ENCODE peak calls at places on chromosome 20, in seven cellular contexts. R, K, C, I, Y, F and T are unnamed samples. For H3K9me3, the result is how much of the 10 kb centered on the place peaks cover.

GRCh38 chr20:33443006-33443511 is 504 bp downstream of the SNTA1 start:
- DNase-seq in R (peak), K (no peak), C (no peak), I (no peak), Y (no peak), F (no peak), T (no peak)

GRCh38 chr20:63103402-63104311 is 96.9 kb upstream of the BHLHE23 start:
- DNase-seq in R (no peak), K (no peak), C (no peak), I (peak), Y (peak), F (no peak), T (no peak)

GRCh38 chr20:16283978-16284377 is 289.3 kb downstream of the KIF16B start:
- DNase-seq in R (no peak), K (no peak), C (no peak), I (no peak), Y (no peak), F (no peak), T (no peak)

GRCh38 chr20:43955244-43956191 is 40.9 kb downstream of the TOX2 start:
- DNase-seq in R (peak), K (peak), C (peak), I (no peak), Y (no peak), F (no peak), T (peak)

GRCh38 chr20:16865406-16865805 is 117.2 kb downstream of the OTOR start:
- DNase-seq in R (no peak), K (no peak), C (no peak), I (no peak), Y (no peak), F (no peak), T (no peak)

GRCh38 chr20:53797085-53797484 is 203.4 kb upstream of the ZNF217 start:
- DNase-seq in R (no peak), K (no peak), C (no peak), I (no peak), Y (no peak), F (no peak), T (no peak)

GRCh38 chr20:137668-138131 is 4.7 kb upstream of the DEFB126 start:
- DNase-seq in R (no peak), K (no peak), C (no peak), I (no peak), Y (no peak), F (no peak), T (no peak)

GRCh38 chr20:62818592-62819493 is 2.0 kb downstream of the COL9A3 start:
- DNase-seq in R (no peak), K (peak), C (no peak), I (no peak), Y (no peak), F (peak), T (no peak)

GRCh38 chr20:45538209-45538798 is 978 bp downstream of the WFDC6 start:
- DNase-seq in R (no peak), K (no peak), C (no peak), I (peak), Y (no peak), F (no peak), T (no peak)

GRCh38 chr20:45432294-45432693 is 16.4 kb downstream of the PIGT start:
- DNase-seq in R (peak), K (peak), C (no peak), I (no peak), Y (no peak), F (no peak), T (no peak)

GRCh38 chr20:64069614-64070243 is 6.7 kb downstream of the TCEA2 start:
- DNase-seq in R (no peak), K (peak), C (peak), I (peak), Y (no peak), F (no peak), T (no peak)

GRCh38 chr20:57618091-57618765 is 2.0 kb downstream of the ZBP1 start:
- DNase-seq in R (no peak), K (no peak), C (peak), I (no peak), Y (peak), F (no peak), T (no peak)

GRCh38 chr20:58021481-58021880 is 207.0 kb downstream of the ANKRD60 start:
- DNase-seq in R (no peak), K (no peak), C (no peak), I (no peak), Y (no peak), F (peak), T (no peak)

GRCh38 chr20:41345729-41346067 is 5.1 kb downstream of the LPIN3 start:
- DNase-seq in R (no peak), K (no peak), C (no peak), I (no peak), Y (no peak), F (no peak), T (no peak)

GRCh38 chr20:37879843-37880242 is 23.1 kb upstream of the VSTM2L start:
- DNase-seq in R (no peak), K (no peak), C (no peak), I (no peak), Y (no peak), F (no peak), T (no peak)

GRCh38 chr20:58389324-58389967 is 417 bp downstream of the VAPB start:
- DNase-seq in R (no peak), K (peak), C (peak), I (peak), Y (peak), F (no peak), T (peak)

GRCh38 chr20:38170219-38170902 is 5.3 kb upstream of the TGM2 start:
- DNase-seq in R (no peak), K (no peak), C (no peak), I (no peak), Y (no peak), F (no peak), T (no peak)

GRCh38 chr20:63580796-63581461 is 6.9 kb upstream of the HELZ2 start:
- DNase-seq in R (peak), K (peak), C (no peak), I (peak), Y (peak), F (no peak), T (peak)

GRCh38 chr20:62352402-62353288 is 14.5 kb downstream of the LAMA5 start:
- DNase-seq in R (no peak), K (no peak), C (no peak), I (no peak), Y (no peak), F (no peak), T (no peak)

GRCh38 chr20:54133434-54134427 is 40.1 kb downstream of the CYP24A1 start:
- DNase-seq in R (no peak), K (no peak), C (peak), I (peak), Y (no peak), F (no peak), T (no peak)

GRCh38 chr20:20680991-20681508 is 31.4 kb downstream of the RALGAPA2 start:
- DNase-seq in R (no peak), K (no peak), C (no peak), I (no peak), Y (no peak), F (no peak), T (no peak)

GRCh38 chr20:57474191-57474590 is 50.7 kb downstream of the CTCFL start:
- DNase-seq in R (no peak), K (no peak), C (no peak), I (no peak), Y (no peak), F (no peak), T (no peak)

GRCh38 chr20:62246872-62247652 is 8.7 kb downstream of the OSBPL2 start:
- DNase-seq in R (no peak), K (no peak), C (no peak), I (no peak), Y (no peak), F (no peak), T (no peak)

GRCh38 chr20:1272368-1273155 is 6.5 kb downstream of the SNPH start:
- DNase-seq in R (no peak), K (no peak), C (no peak), I (no peak), Y (no peak), F (no peak), T (no peak)

GRCh38 chr20:57702091-57702490 is 7.7 kb downstream of the PMEPA1 start:
- DNase-seq in R (no peak), K (no peak), C (no peak), I (no peak), Y (no peak), F (no peak), T (no peak)

GRCh38 chr20:57655812-57656161 is 35.6 kb upstream of the ZBP1 start:
- DNase-seq in R (peak), K (no peak), C (peak), I (no peak), Y (no peak), F (no peak), T (no peak)

GRCh38 chr20:38076548-38076947 is 43.0 kb downstream of the RPRD1B start:
- DNase-seq in R (no peak), K (no peak), C (no peak), I (no peak), Y (no peak), F (no peak), T (no peak)

GRCh38 chr20:36644713-36645109 is 1.3 kb downstream of the SLA2 start:
- DNase-seq in R (no peak), K (no peak), C (no peak), I (no peak), Y (no peak), F (no peak), T (no peak)

GRCh38 chr20:3866464-3866863 is 19.8 kb downstream of the MAVS start:
- DNase-seq in R (no peak), K (no peak), C (no peak), I (no peak), Y (no peak), F (no peak), T (no peak)

GRCh38 chr20:36604952-36605308 is 649 bp upstream of the RAB5IF start:
- DNase-seq in R (peak), K (no peak), C (no peak), I (peak), Y (peak), F (no peak), T (peak)

DNA sequence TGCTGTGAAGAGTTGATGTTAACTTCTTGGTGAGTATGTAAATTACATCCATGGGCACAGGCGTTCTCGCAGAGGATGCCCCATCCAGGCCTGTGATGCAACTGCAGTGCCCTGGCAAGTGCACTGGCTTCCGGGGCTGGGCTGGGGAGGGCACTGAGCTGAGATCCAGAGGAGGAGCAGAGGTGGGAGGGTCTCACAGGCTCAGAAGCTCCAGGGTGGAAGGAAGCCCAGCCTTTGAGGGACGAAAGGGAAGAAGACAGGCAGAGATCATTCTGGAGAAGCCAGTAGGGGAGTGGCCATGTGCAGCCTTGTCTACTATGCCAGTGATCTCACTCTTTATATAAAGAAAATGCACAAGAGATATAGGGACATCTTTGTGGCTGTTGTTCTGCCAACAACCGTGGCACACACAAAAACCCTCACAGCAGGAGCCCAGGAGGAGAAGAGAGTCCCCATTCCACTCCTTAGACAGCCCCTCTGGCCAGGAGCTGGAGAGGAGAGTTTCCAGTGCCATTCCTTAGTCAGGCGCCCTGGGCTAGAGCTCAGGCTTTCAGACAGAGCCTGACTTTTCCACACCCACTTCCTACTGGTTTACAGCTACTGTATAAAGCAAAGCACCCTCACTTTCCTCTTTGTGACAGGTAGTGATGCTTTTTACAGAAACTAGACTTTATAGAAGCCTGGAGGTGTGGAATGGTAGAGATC is 146.1 kb downstream of the SYCP2 start:
- DNase-seq in R (no peak), K (no peak), C (peak), I (no peak), Y (no peak), F (no peak), T (no peak)
- H3K9me3 ChIP-seq in R (under half), K (under half), C (under half), I (under half), Y (under half), F (under half), T (under half)

DNA sequence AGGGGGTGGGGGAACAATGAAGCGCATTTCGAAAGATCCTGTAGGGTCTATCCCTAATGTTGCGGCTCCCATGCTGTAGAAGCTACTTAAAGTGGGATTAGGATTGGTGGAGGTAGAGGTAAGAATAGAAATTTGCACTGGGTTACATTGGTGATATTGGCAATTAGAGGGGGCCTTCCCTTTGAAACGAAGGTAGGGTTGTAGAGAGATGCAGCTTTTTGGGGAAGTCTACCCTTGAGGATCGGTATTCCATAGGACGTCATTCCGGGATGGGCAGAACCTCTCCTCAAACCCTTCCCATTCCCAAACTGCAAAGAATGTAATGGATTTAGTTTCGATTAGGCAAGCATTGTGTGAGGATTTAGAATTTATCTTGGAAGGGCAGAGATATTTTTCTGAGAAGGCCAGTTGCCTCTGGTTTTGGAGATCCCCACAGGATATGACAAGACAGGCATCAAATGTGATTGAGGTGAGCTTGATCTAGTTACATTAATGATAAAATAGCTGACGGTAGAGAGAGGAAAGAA is 5.4 kb upstream of the ZNFX1 start:
- DNase-seq in R (no peak), K (no peak), C (no peak), I (no peak), Y (no peak), F (no peak), T (no peak)
- H3K9me3 ChIP-seq in R (half or more), K (under half), C (half or more), I (under half), Y (half or more), F (under half), T (half or more)

GRCh38 chr20:56237337-56237736 is 11.2 kb upstream of the MC3R start:
- DNase-seq in R (no peak), K (no peak), C (no peak), I (no peak), Y (no peak), F (no peak), T (no peak)
- H3K9me3 ChIP-seq in R (under half), K (under half), C (under half), I (under half), Y (under half), F (under half), T (under half)

DNA sequence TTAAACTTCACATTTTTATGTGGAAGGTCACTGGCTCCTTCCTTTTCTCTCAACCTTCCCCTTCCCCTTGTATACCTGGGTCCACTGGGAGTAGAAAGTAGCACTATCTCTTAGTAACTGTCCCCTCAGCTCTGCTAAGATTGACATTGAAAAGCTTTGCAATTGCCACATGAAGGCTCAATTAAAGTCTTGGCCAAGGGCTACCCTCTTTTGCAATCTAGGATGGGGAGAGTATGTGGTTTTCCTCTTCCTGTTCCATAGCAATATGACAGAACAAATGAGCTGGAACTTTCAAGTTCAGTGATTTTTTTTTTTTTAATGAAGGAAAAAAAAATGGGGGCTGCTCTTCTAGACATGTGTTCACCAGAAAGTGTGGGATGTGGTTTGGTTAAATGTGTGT is 37.1 kb downstream of the PROKR2 start:
- DNase-seq in R (no peak), K (no peak), C (no peak), I (no peak), Y (no peak), F (no peak), T (no peak)
- H3K9me3 ChIP-seq in R (under half), K (under half), C (under half), I (under half), Y (under half), F (under half), T (under half)